ENCODE peak calls at places on chromosomes 16 and 17, in eight cellular contexts. One of them, this sample, is unnamed.

GRCh38 chr16:1003551-1004347 is 22.2 kb downstream of the SOX8 start:
- DNase-seq in CD8-positive, alpha-beta T cell: peak
- DNase-seq in transverse colon: no peak
- DNase-seq in BJ: no peak
- DNase-seq in lower leg skin: no peak
- DNase-seq in kidney epithelial cell: no peak
- DNase-seq in heart left ventricle: no peak
- DNase-seq in HCT116: no peak
- DNase-seq in this sample: no peak

GRCh38 chr17:74118504-74118903 is 85.0 kb upstream of the RPL38 start:
- DNase-seq in lower leg skin: no peak
- DNase-seq in kidney epithelial cell: no peak
- DNase-seq in heart left ventricle: no peak
- DNase-seq in HCT116: no peak
- DNase-seq in BJ: no peak
- DNase-seq in CD8-positive, alpha-beta T cell: no peak
- DNase-seq in transverse colon: no peak
- DNase-seq in this sample: no peak

GRCh38 chr16:66717112-66717675 is 20.7 kb upstream of the CMTM4 start:
- DNase-seq in CD8-positive, alpha-beta T cell: no peak
- DNase-seq in heart left ventricle: no peak
- DNase-seq in lower leg skin: no peak
- DNase-seq in transverse colon: peak
- DNase-seq in HCT116: no peak
- DNase-seq in kidney epithelial cell: no peak
- DNase-seq in BJ: no peak
- DNase-seq in this sample: peak

GRCh38 chr17:68613739-68614298 is 12.7 kb upstream of the FAM20A start:
- DNase-seq in BJ: no peak
- DNase-seq in kidney epithelial cell: no peak
- DNase-seq in heart left ventricle: peak
- DNase-seq in CD8-positive, alpha-beta T cell: no peak
- DNase-seq in HCT116: peak
- DNase-seq in lower leg skin: no peak
- DNase-seq in transverse colon: no peak
- DNase-seq in this sample: no peak

GRCh38 chr17:44584498-44584897 is 27.2 kb downstream of the FZD2 start:
- DNase-seq in kidney epithelial cell: no peak
- DNase-seq in lower leg skin: no peak
- DNase-seq in heart left ventricle: no peak
- DNase-seq in transverse colon: no peak
- DNase-seq in HCT116: no peak
- DNase-seq in BJ: no peak
- DNase-seq in CD8-positive, alpha-beta T cell: no peak
- DNase-seq in this sample: no peak

GRCh38 chr17:77375917-77376651 is 235.3 kb downstream of the SEC14L1 start:
- DNase-seq in HCT116: no peak
- DNase-seq in BJ: no peak
- DNase-seq in CD8-positive, alpha-beta T cell: peak
- DNase-seq in transverse colon: peak
- DNase-seq in heart left ventricle: no peak
- DNase-seq in lower leg skin: no peak
- DNase-seq in kidney epithelial cell: no peak
- DNase-seq in this sample: peak

GRCh38 chr17:35152741-35153140 is 5.1 kb downstream of the UNC45B start:
- DNase-seq in kidney epithelial cell: no peak
- DNase-seq in lower leg skin: no peak
- DNase-seq in BJ: no peak
- DNase-seq in HCT116: no peak
- DNase-seq in transverse colon: no peak
- DNase-seq in CD8-positive, alpha-beta T cell: no peak
- DNase-seq in heart left ventricle: no peak
- DNase-seq in this sample: no peak

GRCh38 chr17:6070280-6070894 is at the start of gene WSCD1:
- DNase-seq in CD8-positive, alpha-beta T cell: no peak
- DNase-seq in lower leg skin: no peak
- DNase-seq in kidney epithelial cell: no peak
- DNase-seq in HCT116: no peak
- DNase-seq in transverse colon: peak
- DNase-seq in heart left ventricle: no peak
- DNase-seq in BJ: no peak
- DNase-seq in this sample: peak

GRCh38 chr16:66287416-66287815 is 79.1 kb upstream of the CDH5 start:
- DNase-seq in transverse colon: no peak
- DNase-seq in heart left ventricle: no peak
- DNase-seq in CD8-positive, alpha-beta T cell: peak
- DNase-seq in HCT116: no peak
- DNase-seq in BJ: no peak
- DNase-seq in lower leg skin: no peak
- DNase-seq in kidney epithelial cell: no peak
- DNase-seq in this sample: no peak

GRCh38 chr17:66190738-66191606 is 961 bp downstream of the CEP112 start:
- DNase-seq in transverse colon: no peak
- DNase-seq in CD8-positive, alpha-beta T cell: no peak
- DNase-seq in HCT116: no peak
- DNase-seq in lower leg skin: no peak
- DNase-seq in heart left ventricle: peak
- DNase-seq in BJ: no peak
- DNase-seq in kidney epithelial cell: no peak
- DNase-seq in this sample: peak

GRCh38 chr16:56600398-56600999 is 7.9 kb upstream of the MT2A start:
- DNase-seq in transverse colon: no peak
- DNase-seq in CD8-positive, alpha-beta T cell: no peak
- DNase-seq in kidney epithelial cell: no peak
- DNase-seq in HCT116: peak
- DNase-seq in heart left ventricle: no peak
- DNase-seq in BJ: no peak
- DNase-seq in lower leg skin: peak
- DNase-seq in this sample: peak

GRCh38 chr17:10652984-10653680 is 4.0 kb downstream of the MYH3 start:
- DNase-seq in heart left ventricle: no peak
- DNase-seq in BJ: no peak
- DNase-seq in CD8-positive, alpha-beta T cell: no peak
- DNase-seq in transverse colon: no peak
- DNase-seq in lower leg skin: no peak
- DNase-seq in kidney epithelial cell: no peak
- DNase-seq in HCT116: no peak
- DNase-seq in this sample: no peak

GRCh38 chr17:79620207-79621038 is 9.6 kb upstream of the RBFOX3 start:
- DNase-seq in BJ: no peak
- DNase-seq in transverse colon: peak
- DNase-seq in CD8-positive, alpha-beta T cell: no peak
- DNase-seq in lower leg skin: no peak
- DNase-seq in heart left ventricle: no peak
- DNase-seq in HCT116: no peak
- DNase-seq in kidney epithelial cell: no peak
- DNase-seq in this sample: no peak

GRCh38 chr16:70650216-70650615 is 3.9 kb downstream of the IL34 start:
- DNase-seq in transverse colon: no peak
- DNase-seq in CD8-positive, alpha-beta T cell: no peak
- DNase-seq in BJ: no peak
- DNase-seq in lower leg skin: no peak
- DNase-seq in heart left ventricle: no peak
- DNase-seq in HCT116: no peak
- DNase-seq in kidney epithelial cell: no peak
- DNase-seq in this sample: no peak

GRCh38 chr17:41695134-41695661 is 6.5 kb downstream of the EIF1 start:
- DNase-seq in kidney epithelial cell: no peak
- DNase-seq in HCT116: no peak
- DNase-seq in BJ: no peak
- DNase-seq in CD8-positive, alpha-beta T cell: no peak
- DNase-seq in lower leg skin: no peak
- DNase-seq in transverse colon: no peak
- DNase-seq in heart left ventricle: no peak
- DNase-seq in this sample: no peak

GRCh38 chr17:7818746-7819645 is 15.0 kb upstream of the KDM6B start:
- DNase-seq in kidney epithelial cell: no peak
- DNase-seq in CD8-positive, alpha-beta T cell: no peak
- DNase-seq in heart left ventricle: no peak
- DNase-seq in transverse colon: no peak
- DNase-seq in HCT116: no peak
- DNase-seq in BJ: no peak
- DNase-seq in lower leg skin: no peak
- DNase-seq in this sample: no peak

GRCh38 chr17:7817643-7817964 is 16.4 kb upstream of the KDM6B start:
- DNase-seq in transverse colon: no peak
- DNase-seq in kidney epithelial cell: no peak
- DNase-seq in heart left ventricle: no peak
- DNase-seq in lower leg skin: no peak
- DNase-seq in HCT116: no peak
- DNase-seq in CD8-positive, alpha-beta T cell: no peak
- DNase-seq in BJ: no peak
- DNase-seq in this sample: no peak

GRCh38 chr17:7818026-7818425 is 16.0 kb upstream of the KDM6B start:
- DNase-seq in heart left ventricle: no peak
- DNase-seq in HCT116: no peak
- DNase-seq in lower leg skin: no peak
- DNase-seq in BJ: no peak
- DNase-seq in transverse colon: no peak
- DNase-seq in CD8-positive, alpha-beta T cell: no peak
- DNase-seq in kidney epithelial cell: no peak
- DNase-seq in this sample: no peak

GRCh38 chr17:7822126-7822525 is 11.9 kb upstream of the KDM6B start:
- DNase-seq in CD8-positive, alpha-beta T cell: no peak
- DNase-seq in HCT116: no peak
- DNase-seq in kidney epithelial cell: no peak
- DNase-seq in heart left ventricle: no peak
- DNase-seq in BJ: no peak
- DNase-seq in transverse colon: no peak
- DNase-seq in lower leg skin: no peak
- DNase-seq in this sample: no peak

DNA sequence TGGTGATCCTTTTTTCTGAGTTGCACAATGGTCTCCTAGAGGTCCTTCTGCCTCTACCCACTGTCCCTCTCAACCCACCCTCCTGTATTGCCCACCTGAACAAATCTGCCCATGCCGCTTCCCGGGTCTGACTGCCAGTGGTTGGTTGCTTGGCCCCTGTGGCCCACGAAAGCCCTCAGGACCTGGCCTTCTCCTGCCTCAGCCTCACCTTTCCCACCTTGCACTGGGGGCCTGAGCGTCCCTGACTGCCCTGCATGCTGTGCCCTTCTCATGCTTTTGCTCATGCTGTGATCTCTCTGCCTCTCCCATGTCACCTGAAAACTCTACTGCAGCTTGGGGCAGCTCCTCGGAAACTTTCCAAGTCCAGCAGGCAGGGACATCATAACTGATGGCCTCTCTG is 13.8 kb upstream of the KDM6B start:
- DNase-seq in HCT116: no peak
- DNase-seq in BJ: no peak
- DNase-seq in lower leg skin: no peak
- DNase-seq in CD8-positive, alpha-beta T cell: no peak
- DNase-seq in transverse colon: no peak
- DNase-seq in kidney epithelial cell: no peak
- DNase-seq in heart left ventricle: no peak
- DNase-seq in this sample: no peak
- H3K4me3 ChIP-seq in HCT116: no peak
- H3K4me3 ChIP-seq in BJ: no peak
- H3K4me3 ChIP-seq in lower leg skin: no peak
- H3K4me3 ChIP-seq in CD8-positive, alpha-beta T cell: no peak
- H3K4me3 ChIP-seq in transverse colon: no peak
- H3K4me3 ChIP-seq in kidney epithelial cell: no peak
- H3K4me3 ChIP-seq in heart left ventricle: no peak
- H3K4me3 ChIP-seq in this sample: no peak

GRCh38 chr16:80372341-80372740 is 168.5 kb upstream of the DYNLRB2 start:
- DNase-seq in BJ: no peak
- DNase-seq in heart left ventricle: no peak
- DNase-seq in HCT116: no peak
- DNase-seq in kidney epithelial cell: no peak
- DNase-seq in CD8-positive, alpha-beta T cell: no peak
- DNase-seq in transverse colon: no peak
- DNase-seq in lower leg skin: no peak
- DNase-seq in this sample: no peak

GRCh38 chr16:80366023-80366422 is 174.8 kb upstream of the DYNLRB2 start:
- DNase-seq in BJ: no peak
- DNase-seq in CD8-positive, alpha-beta T cell: no peak
- DNase-seq in kidney epithelial cell: no peak
- DNase-seq in transverse colon: no peak
- DNase-seq in HCT116: no peak
- DNase-seq in heart left ventricle: no peak
- DNase-seq in lower leg skin: no peak
- DNase-seq in this sample: no peak

GRCh38 chr16:80369138-80369537 is 171.7 kb upstream of the DYNLRB2 start:
- DNase-seq in lower leg skin: no peak
- DNase-seq in kidney epithelial cell: no peak
- DNase-seq in HCT116: no peak
- DNase-seq in BJ: no peak
- DNase-seq in CD8-positive, alpha-beta T cell: no peak
- DNase-seq in heart left ventricle: no peak
- DNase-seq in transverse colon: no peak
- DNase-seq in this sample: no peak

GRCh38 chr16:80367037-80367658 is 173.6 kb upstream of the DYNLRB2 start:
- DNase-seq in HCT116: no peak
- DNase-seq in transverse colon: no peak
- DNase-seq in kidney epithelial cell: no peak
- DNase-seq in CD8-positive, alpha-beta T cell: no peak
- DNase-seq in BJ: no peak
- DNase-seq in heart left ventricle: no peak
- DNase-seq in lower leg skin: no peak
- DNase-seq in this sample: no peak

GRCh38 chr16:80369559-80369958 is 171.2 kb upstream of the DYNLRB2 start:
- DNase-seq in BJ: no peak
- DNase-seq in lower leg skin: peak
- DNase-seq in HCT116: no peak
- DNase-seq in kidney epithelial cell: peak
- DNase-seq in heart left ventricle: no peak
- DNase-seq in transverse colon: peak
- DNase-seq in CD8-positive, alpha-beta T cell: no peak
- DNase-seq in this sample: peak
- TF ChIP-seq CTCF in BJ: peak
- TF ChIP-seq CTCF in lower leg skin: no peak
- TF ChIP-seq CTCF in HCT116: no peak
- TF ChIP-seq CTCF in kidney epithelial cell: peak
- TF ChIP-seq CTCF in heart left ventricle: peak
- TF ChIP-seq CTCF in transverse colon: peak
- TF ChIP-seq CTCF in CD8-positive, alpha-beta T cell: no peak
- TF ChIP-seq CTCF in this sample: peak

DNA sequence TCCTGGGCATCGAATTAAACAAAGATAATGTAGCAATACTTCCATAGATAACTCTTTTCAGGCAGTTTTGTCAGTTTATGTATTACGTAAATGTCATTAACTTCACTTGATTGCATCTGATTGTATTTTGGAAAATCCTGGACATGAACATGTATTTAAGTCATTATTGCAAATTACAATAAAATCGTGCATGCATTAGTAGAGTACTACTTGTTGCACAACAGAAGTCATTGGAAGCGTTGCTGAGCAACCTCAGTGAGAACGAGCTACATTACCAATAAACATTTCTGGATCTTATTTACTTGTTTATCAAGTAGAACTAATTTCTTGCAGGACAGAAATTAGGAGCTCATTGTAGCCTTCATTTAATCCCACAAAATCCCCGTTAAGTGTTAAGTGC is 6.6 kb downstream of the UNK start:
- DNase-seq in HCT116: no peak
- DNase-seq in kidney epithelial cell: no peak
- DNase-seq in BJ: no peak
- DNase-seq in transverse colon: no peak
- DNase-seq in CD8-positive, alpha-beta T cell: no peak
- DNase-seq in lower leg skin: no peak
- DNase-seq in heart left ventricle: no peak
- DNase-seq in this sample: no peak
- H3K4me3 ChIP-seq in HCT116: no peak
- H3K4me3 ChIP-seq in kidney epithelial cell: no peak
- H3K4me3 ChIP-seq in BJ: no peak
- H3K4me3 ChIP-seq in transverse colon: no peak
- H3K4me3 ChIP-seq in CD8-positive, alpha-beta T cell: no peak
- H3K4me3 ChIP-seq in lower leg skin: no peak
- H3K4me3 ChIP-seq in heart left ventricle: no peak
- H3K4me3 ChIP-seq in this sample: no peak

GRCh38 chr17:32341141-32341856 is 674 bp downstream of the C17orf75 start:
- DNase-seq in BJ: no peak
- DNase-seq in transverse colon: no peak
- DNase-seq in kidney epithelial cell: no peak
- DNase-seq in HCT116: no peak
- DNase-seq in CD8-positive, alpha-beta T cell: peak
- DNase-seq in lower leg skin: no peak
- DNase-seq in heart left ventricle: no peak
- DNase-seq in this sample: peak
- TF ChIP-seq CTCF in BJ: peak
- TF ChIP-seq CTCF in transverse colon: peak
- TF ChIP-seq CTCF in kidney epithelial cell: no peak
- TF ChIP-seq CTCF in HCT116: no peak
- TF ChIP-seq CTCF in CD8-positive, alpha-beta T cell: peak
- TF ChIP-seq CTCF in lower leg skin: no peak
- TF ChIP-seq CTCF in heart left ventricle: no peak
- TF ChIP-seq CTCF in this sample: no peak